ENCODE peak calls at places on chromosome 6, in five cellular contexts. One of them, this sample, is unnamed.
A peak's percentile ranks its signal among the peaks of the same experiment; 100 is the strongest.

GRCh38 chr6:52009736-52010135 is 77.7 kb downstream of the PKHD1 start:
- DNase-seq in NB4: no peak
- DNase-seq in HCT116: no peak
- DNase-seq in WTC11: no peak
- DNase-seq in H1: no peak
- DNase-seq in this sample: no peak

GRCh38 chr6:3862038-3862437 is 12.9 kb downstream of the FAM50B start:
- DNase-seq in H1: no peak
- DNase-seq in HCT116: no peak
- DNase-seq in WTC11: no peak
- DNase-seq in NB4: no peak
- DNase-seq in this sample: no peak

GRCh38 chr6:68071740-68072139 is 563.3 kb upstream of the ADGRB3 start:
- DNase-seq in WTC11: no peak
- DNase-seq in H1: no peak
- DNase-seq in NB4: no peak
- DNase-seq in HCT116: no peak
- DNase-seq in this sample: no peak

GRCh38 chr6:53925891-53926290 is 131.1 kb downstream of the LRRC1 start:
- DNase-seq in H1: no peak
- DNase-seq in NB4: no peak
- DNase-seq in WTC11: no peak
- DNase-seq in HCT116: no peak
- DNase-seq in this sample: no peak

GRCh38 chr6:56860466-56860865 is 94.4 kb upstream of the BEND6 start:
- DNase-seq in NB4: no peak
- DNase-seq in H1: no peak
- DNase-seq in HCT116: peak; percentile 87
- DNase-seq in WTC11: no peak
- DNase-seq in this sample: no peak

GRCh38 chr6:15360300-15360699 is 114.4 kb downstream of the JARID2 start:
- DNase-seq in WTC11: no peak
- DNase-seq in NB4: no peak
- DNase-seq in H1: no peak
- DNase-seq in HCT116: no peak
- DNase-seq in this sample: no peak

GRCh38 chr6:133992992-133993682 is 40.1 kb downstream of the TBPL1 start:
- DNase-seq in H1: no peak
- DNase-seq in WTC11: no peak
- DNase-seq in NB4: no peak
- DNase-seq in HCT116: no peak
- DNase-seq in this sample: no peak

GRCh38 chr6:36739947-36740817 is 42.6 kb downstream of the RAB44 start:
- DNase-seq in H1: no peak
- DNase-seq in NB4: no peak
- DNase-seq in WTC11: no peak
- DNase-seq in HCT116: no peak
- DNase-seq in this sample: no peak

GRCh38 chr6:36980876-36981619 is 4.9 kb downstream of the MTCH1 start:
- DNase-seq in WTC11: no peak
- DNase-seq in HCT116: no peak
- DNase-seq in H1: no peak
- DNase-seq in NB4: no peak
- DNase-seq in this sample: no peak

GRCh38 chr6:35557239-35557638 is 44.5 kb upstream of the TULP1 start:
- DNase-seq in H1: no peak
- DNase-seq in WTC11: no peak
- DNase-seq in NB4: no peak
- DNase-seq in HCT116: no peak
- DNase-seq in this sample: no peak

GRCh38 chr6:24194968-24195700 is 69.1 kb downstream of the NRSN1 start:
- DNase-seq in NB4: no peak
- DNase-seq in HCT116: no peak
- DNase-seq in WTC11: no peak
- DNase-seq in H1: no peak
- DNase-seq in this sample: no peak

GRCh38 chr6:72844614-72845013 is 222.8 kb downstream of the KCNQ5 start:
- DNase-seq in H1: no peak
- DNase-seq in HCT116: no peak
- DNase-seq in WTC11: no peak
- DNase-seq in NB4: no peak
- DNase-seq in this sample: no peak

GRCh38 chr6:72850040-72850439 is 228.2 kb downstream of the KCNQ5 start:
- DNase-seq in H1: no peak
- DNase-seq in NB4: no peak
- DNase-seq in WTC11: no peak
- DNase-seq in HCT116: no peak
- DNase-seq in this sample: no peak

GRCh38 chr6:72850469-72850868 is 228.6 kb downstream of the KCNQ5 start:
- DNase-seq in H1: no peak
- DNase-seq in WTC11: no peak
- DNase-seq in HCT116: no peak
- DNase-seq in NB4: no peak
- DNase-seq in this sample: no peak

DNA sequence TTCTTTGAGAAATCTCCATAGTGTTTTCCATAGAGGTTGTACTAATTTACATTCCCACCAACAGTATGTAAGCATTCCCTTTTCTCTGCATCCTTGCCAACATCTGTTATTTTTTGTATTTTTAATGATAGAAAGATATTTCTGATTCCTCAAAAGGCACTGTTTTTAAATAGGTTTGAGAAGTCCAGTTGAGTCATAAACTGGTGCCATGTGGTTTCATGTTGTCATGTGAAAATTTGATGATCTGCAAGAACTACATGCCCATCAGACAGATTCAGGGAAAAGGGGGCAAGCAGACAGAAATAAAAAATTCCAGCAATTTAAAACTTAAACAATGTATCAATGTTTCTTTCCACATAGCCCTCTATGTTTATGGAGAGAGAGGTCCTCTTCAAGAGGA is 227.5 kb downstream of the KCNQ5 start:
- DNase-seq in H1: no peak
- DNase-seq in HCT116: no peak
- DNase-seq in NB4: no peak
- DNase-seq in WTC11: no peak
- DNase-seq in this sample: no peak
- TF ChIP-seq MAX in H1: no peak
- TF ChIP-seq MAX in HCT116: no peak
- TF ChIP-seq MAX in NB4: no peak
- TF ChIP-seq MAX in WTC11: no peak
- TF ChIP-seq MAX in this sample: no peak

DNA sequence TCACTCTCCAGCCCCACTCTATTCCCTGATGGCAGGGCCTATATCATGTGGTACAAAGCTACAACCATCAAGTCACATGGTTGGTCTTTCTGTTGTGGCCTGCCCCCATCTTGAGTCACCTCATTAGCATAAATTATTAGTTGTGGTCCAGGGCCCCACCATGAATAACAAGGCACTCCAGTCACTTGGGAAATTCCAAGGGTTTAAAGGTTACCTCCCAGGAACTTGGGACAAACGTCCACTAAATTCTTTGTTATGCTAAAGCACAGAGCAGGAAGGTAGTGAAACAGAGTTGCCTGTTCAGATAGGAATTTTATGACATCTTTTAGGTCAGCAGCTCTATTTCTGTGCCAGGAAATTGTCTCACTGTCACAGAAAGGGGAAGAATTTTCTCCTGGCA is 193.7 kb downstream of the SLC35F1 start:
- DNase-seq in NB4: no peak
- DNase-seq in HCT116: no peak
- DNase-seq in WTC11: no peak
- DNase-seq in H1: no peak
- DNase-seq in this sample: no peak
- TF ChIP-seq MAX in NB4: no peak
- TF ChIP-seq MAX in HCT116: no peak
- TF ChIP-seq MAX in WTC11: no peak
- TF ChIP-seq MAX in H1: no peak
- TF ChIP-seq MAX in this sample: no peak

DNA sequence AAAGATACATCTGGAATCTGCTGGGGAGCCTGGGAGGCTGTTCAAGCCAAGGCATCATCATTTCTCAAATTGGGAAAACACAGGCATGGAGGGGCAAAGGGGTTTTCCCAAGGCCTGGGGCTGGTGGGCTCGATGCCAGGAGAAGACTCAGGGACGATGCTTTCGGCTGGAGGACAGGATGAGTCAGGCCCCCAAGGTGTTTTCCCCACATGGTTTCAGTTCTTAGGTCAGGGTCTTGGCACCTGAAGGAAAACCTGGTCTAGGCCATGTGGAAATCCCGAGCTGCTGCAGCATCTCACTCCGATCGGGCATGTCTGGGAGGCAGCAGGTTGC is 348.1 kb downstream of the CDC5L start:
- DNase-seq in H1: no peak
- DNase-seq in WTC11: no peak
- DNase-seq in NB4: no peak
- DNase-seq in HCT116: no peak
- DNase-seq in this sample: peak; percentile 68
- TF ChIP-seq MAX in H1: no peak
- TF ChIP-seq MAX in WTC11: no peak
- TF ChIP-seq MAX in NB4: no peak
- TF ChIP-seq MAX in HCT116: no peak
- TF ChIP-seq MAX in this sample: no peak

DNA sequence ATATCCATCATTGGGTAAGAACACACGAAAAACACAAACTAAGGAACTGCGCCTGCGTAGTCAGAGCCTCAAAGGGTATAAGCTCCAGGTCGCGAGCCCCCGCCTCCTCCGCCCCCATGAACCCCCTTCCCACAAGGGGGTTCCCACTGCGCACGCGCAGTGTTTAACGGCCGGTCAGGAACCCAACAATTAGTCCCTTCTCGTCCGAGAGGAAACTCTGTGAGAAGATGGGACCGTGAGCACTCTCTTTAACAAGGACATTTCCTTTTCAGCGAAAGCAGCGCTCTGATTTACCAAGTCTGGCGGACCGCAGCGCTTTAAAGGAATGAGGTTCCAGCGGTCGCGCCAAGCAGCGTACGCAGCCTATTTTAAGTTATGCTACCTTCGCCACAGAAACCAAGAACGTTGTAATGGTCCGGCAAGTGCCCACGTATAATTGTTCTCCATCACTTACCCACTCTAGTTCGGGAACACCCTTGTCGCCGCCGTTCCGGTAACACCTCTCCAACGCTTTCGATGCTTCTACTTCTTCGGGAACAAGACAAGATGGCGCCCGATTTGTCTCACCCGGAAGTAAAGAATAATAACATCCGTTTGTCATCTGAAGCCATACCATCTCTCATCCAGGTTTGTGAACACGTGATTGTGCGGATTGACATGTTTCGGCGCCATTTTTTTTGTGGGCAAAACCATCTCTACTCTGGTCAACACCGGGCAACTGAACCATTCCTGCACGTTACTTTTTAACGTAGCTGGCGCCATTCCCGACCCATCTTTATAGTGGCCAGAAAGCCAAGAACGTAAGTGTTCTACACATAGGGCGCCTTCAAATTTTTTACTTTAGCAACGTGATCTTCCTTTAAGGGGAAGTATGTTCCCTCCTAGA is at the start of gene PNISR:
- DNase-seq in H1: peak; percentile 86
- DNase-seq in NB4: peak; percentile 99
- DNase-seq in HCT116: peak; percentile 99
- DNase-seq in WTC11: peak; percentile 83
- DNase-seq in this sample: peak; percentile 97
- TF ChIP-seq MAX in H1: peak; percentile 91
- TF ChIP-seq MAX in NB4: peak; percentile 99
- TF ChIP-seq MAX in HCT116: peak; percentile 90
- TF ChIP-seq MAX in WTC11: peak; percentile 80
- TF ChIP-seq MAX in this sample: peak; percentile 82

GRCh38 chr6:107821591-107821990 is 2.5 kb downstream of the SCML4 start:
- DNase-seq in H1: no peak
- DNase-seq in HCT116: no peak
- DNase-seq in WTC11: no peak
- DNase-seq in NB4: no peak
- DNase-seq in this sample: no peak
- TF ChIP-seq MAX in H1: no peak
- TF ChIP-seq MAX in HCT116: no peak
- TF ChIP-seq MAX in WTC11: no peak
- TF ChIP-seq MAX in NB4: no peak
- TF ChIP-seq MAX in this sample: no peak

DNA sequence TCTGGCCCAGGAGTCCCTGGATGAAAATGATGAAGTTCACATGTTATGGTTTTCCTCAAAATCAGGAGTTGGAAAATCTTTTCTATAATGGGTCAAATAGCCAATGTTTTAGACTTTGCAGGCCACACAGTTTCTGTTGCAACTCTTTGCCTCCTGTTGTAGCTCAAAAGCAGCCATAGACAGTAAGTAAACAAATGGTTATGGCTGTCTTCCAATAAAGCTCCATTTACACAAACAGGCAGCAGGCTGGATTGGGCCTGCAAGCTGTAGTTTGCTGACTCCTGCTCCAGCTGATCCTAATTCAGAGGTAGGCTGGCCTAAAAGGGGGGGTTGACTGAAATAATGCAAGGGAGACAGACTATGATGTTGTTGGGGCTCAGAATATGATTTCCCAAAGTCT is 33.0 kb downstream of the METTL24 start:
- DNase-seq in HCT116: no peak
- DNase-seq in H1: no peak
- DNase-seq in NB4: no peak
- DNase-seq in WTC11: no peak
- DNase-seq in this sample: no peak
- TF ChIP-seq MAX in HCT116: no peak
- TF ChIP-seq MAX in H1: no peak
- TF ChIP-seq MAX in NB4: no peak
- TF ChIP-seq MAX in WTC11: no peak
- TF ChIP-seq MAX in this sample: no peak

GRCh38 chr6:17905611-17906592 is 81.5 kb downstream of the KIF13A start:
- DNase-seq in H1: no peak
- DNase-seq in HCT116: no peak
- DNase-seq in WTC11: no peak
- DNase-seq in NB4: no peak
- DNase-seq in this sample: no peak

GRCh38 chr6:17904491-17905120 is 82.8 kb downstream of the KIF13A start:
- DNase-seq in H1: no peak
- DNase-seq in WTC11: no peak
- DNase-seq in NB4: no peak
- DNase-seq in HCT116: no peak
- DNase-seq in this sample: no peak

GRCh38 chr6:17901493-17901892 is 85.9 kb downstream of the KIF13A start:
- DNase-seq in NB4: no peak
- DNase-seq in H1: no peak
- DNase-seq in HCT116: no peak
- DNase-seq in WTC11: no peak
- DNase-seq in this sample: no peak

GRCh38 chr6:17900011-17900410 is 87.4 kb downstream of the KIF13A start:
- DNase-seq in WTC11: no peak
- DNase-seq in NB4: no peak
- DNase-seq in H1: no peak
- DNase-seq in HCT116: no peak
- DNase-seq in this sample: no peak

GRCh38 chr6:17902953-17903352 is 84.5 kb downstream of the KIF13A start:
- DNase-seq in H1: no peak
- DNase-seq in NB4: no peak
- DNase-seq in HCT116: no peak
- DNase-seq in WTC11: no peak
- DNase-seq in this sample: no peak
- TF ChIP-seq MAX in H1: no peak
- TF ChIP-seq MAX in NB4: no peak
- TF ChIP-seq MAX in HCT116: no peak
- TF ChIP-seq MAX in WTC11: no peak
- TF ChIP-seq MAX in this sample: no peak

This sample was measured in GM12878.